ENCODE peak calls at places on chromosomes 11 and 22, in five cellular contexts. K is head of caudate nucleus, T is keratinocyte, A is cardiac fibroblast, M is neural progenitor cell. L is an unnamed sample.

GRCh38 chr11:130157111-130157510 is 2.5 kb upstream of the ST14 start:
- DNase-seq in K (no peak), T (no peak), A (peak), M (no peak), L (no peak)

GRCh38 chr11:8096575-8096974 is 15.6 kb downstream of the TUB start:
- DNase-seq in K (no peak), T (no peak), A (no peak), M (no peak), L (no peak)

GRCh38 chr11:75350743-75351540 is 519 bp downstream of the ARRB1 start:
- DNase-seq in K (peak), T (peak), A (peak), M (peak), L (peak)

GRCh38 chr11:12503886-12504285 is 126.5 kb downstream of the PARVA start:
- DNase-seq in K (no peak), T (no peak), A (no peak), M (no peak), L (no peak)

GRCh38 chr22:20111689-20112622 is 3.9 kb upstream of the RANBP1 start:
- DNase-seq in K (no peak), T (no peak), A (no peak), M (no peak), L (peak)

GRCh38 chr11:3920148-3920852 is 64.8 kb downstream of the STIM1 start:
- DNase-seq in K (peak), T (no peak), A (peak), M (no peak), L (no peak)

GRCh38 chr22:18118345-18118915 is 7.8 kb downstream of the TUBA8 start:
- DNase-seq in K (no peak), T (no peak), A (no peak), M (no peak), L (no peak)

GRCh38 chr11:60209977-60210376 is 27.1 kb upstream of the MS4A6A start:
- DNase-seq in K (no peak), T (no peak), A (no peak), M (no peak), L (no peak)

GRCh38 chr11:14537134-14537599 is 17.0 kb upstream of the PSMA1 start:
- DNase-seq in K (no peak), T (no peak), A (peak), M (peak), L (peak)

GRCh38 chr11:33804471-33804870 is 30.2 kb upstream of the FBXO3 start:
- DNase-seq in K (no peak), T (no peak), A (no peak), M (no peak), L (no peak)